ENCODE peak calls at places on chromosomes 7 and 10, in nine cellular contexts. I is H9, S is suprapubic skin, Q is GM13976, P is astrocyte of the spinal cord, U is B cell, E is upper lobe of right lung, X is fibroblast of lung, K is Panc1. W is an unnamed sample.
A peak's percentile ranks its signal among the peaks of the same experiment; 100 is the strongest.

GRCh38 chr10:80462277-80462985 is 8.3 kb downstream of the TSPAN14 start:
- DNase-seq in S (no peak), U (no peak), I (no peak), P (no peak), Q (no peak), X (peak; percentile 73), E (no peak), K (no peak), W (no peak)

GRCh38 chr7:158017226-158018060 is 570.2 kb downstream of the PTPRN2 start:
- DNase-seq in K (no peak), Q (no peak), S (peak; percentile 66), X (no peak), P (no peak), I (no peak), U (no peak), E (peak; percentile 50), W (no peak)

GRCh38 chr10:30431435-30431911 is 2.5 kb upstream of the MAP3K8 start:
- DNase-seq in I (no peak), U (no peak), X (peak; percentile 42), P (no peak), K (no peak), E (no peak), S (no peak), Q (no peak), W (no peak)

GRCh38 chr7:877312-878232 is 1.2 kb downstream of the GET4 start:
- DNase-seq in I (no peak), S (no peak), X (no peak), Q (no peak), E (peak; percentile 77), P (no peak), U (peak; percentile 35), K (no peak), W (peak; percentile 56)

GRCh38 chr7:139782932-139783331 is 5.1 kb upstream of the HIPK2 start:
- DNase-seq in I (no peak), U (no peak), E (no peak), S (no peak), K (no peak), P (no peak), X (no peak), Q (no peak), W (no peak)

GRCh38 chr10:50453940-50454339 is 169.8 kb downstream of the SGMS1 start:
- DNase-seq in Q (no peak), U (no peak), X (no peak), P (no peak), I (no peak), S (no peak), K (no peak), E (no peak), W (no peak)

GRCh38 chr7:20280475-20281351 is 50.0 kb upstream of the ITGB8 start:
- DNase-seq in X (peak; percentile 91), U (no peak), S (no peak), I (no peak), P (peak; percentile 88), E (no peak), K (no peak), Q (no peak), W (no peak)

GRCh38 chr10:36345770-36346169 is 703.7 kb upstream of the FZD8 start:
- DNase-seq in Q (no peak), P (peak; percentile 49), E (no peak), X (peak; percentile 8), K (no peak), S (no peak), U (no peak), I (no peak), W (no peak)

GRCh38 chr10:4429538-4429937 is 396.5 kb upstream of the AKR1E2 start:
- DNase-seq in K (no peak), Q (no peak), X (peak; percentile 21), P (no peak), I (no peak), E (no peak), U (no peak), S (no peak), W (no peak)

GRCh38 chr7:64884085-64884912 is 18.8 kb upstream of the ZNF273 start:
- DNase-seq in Q (peak; percentile 15), I (peak; percentile 2), X (no peak), U (no peak), E (no peak), S (peak; percentile 65), P (no peak), K (no peak), W (no peak)

GRCh38 chr7:961546-962400 is 7.3 kb upstream of the ADAP1 start:
- DNase-seq in E (peak; percentile 58), I (no peak), Q (no peak), K (no peak), X (no peak), S (no peak), U (no peak), P (no peak), W (peak; percentile 11)

GRCh38 chr10:102814456-102814871 is 22.7 kb downstream of the CYP17A1 start:
- DNase-seq in P (peak; percentile 74), U (no peak), K (no peak), S (no peak), I (no peak), X (peak; percentile 27), Q (no peak), E (no peak), W (peak; percentile 56)

GRCh38 chr7:151871189-151871735 is 5.7 kb downstream of the PRKAG2 start:
- DNase-seq in K (no peak), X (no peak), I (no peak), U (no peak), E (no peak), S (no peak), P (no peak), Q (no peak), W (no peak)

GRCh38 chr7:151954866-151955820 is 1.1 kb upstream of the GALNTL5 start:
- DNase-seq in I (no peak), S (peak; percentile 86), Q (no peak), U (no peak), P (no peak), X (peak; percentile 41), E (no peak), K (no peak), W (no peak)

GRCh38 chr10:26334932-26335573 is 103.1 kb upstream of the APBB1IP start:
- DNase-seq in Q (peak; percentile 64), X (peak; percentile 35), U (peak; percentile 80), K (peak; percentile 60), S (no peak), I (peak; percentile 76), E (no peak), P (peak; percentile 55), W (peak; percentile 55)

GRCh38 chr7:66206116-66206908 is 1.2 kb downstream of the TPST1 start:
- DNase-seq in K (no peak), X (peak; percentile 33), P (no peak), S (no peak), I (no peak), Q (no peak), E (peak; percentile 34), U (peak; percentile 13), W (no peak)

DNA sequence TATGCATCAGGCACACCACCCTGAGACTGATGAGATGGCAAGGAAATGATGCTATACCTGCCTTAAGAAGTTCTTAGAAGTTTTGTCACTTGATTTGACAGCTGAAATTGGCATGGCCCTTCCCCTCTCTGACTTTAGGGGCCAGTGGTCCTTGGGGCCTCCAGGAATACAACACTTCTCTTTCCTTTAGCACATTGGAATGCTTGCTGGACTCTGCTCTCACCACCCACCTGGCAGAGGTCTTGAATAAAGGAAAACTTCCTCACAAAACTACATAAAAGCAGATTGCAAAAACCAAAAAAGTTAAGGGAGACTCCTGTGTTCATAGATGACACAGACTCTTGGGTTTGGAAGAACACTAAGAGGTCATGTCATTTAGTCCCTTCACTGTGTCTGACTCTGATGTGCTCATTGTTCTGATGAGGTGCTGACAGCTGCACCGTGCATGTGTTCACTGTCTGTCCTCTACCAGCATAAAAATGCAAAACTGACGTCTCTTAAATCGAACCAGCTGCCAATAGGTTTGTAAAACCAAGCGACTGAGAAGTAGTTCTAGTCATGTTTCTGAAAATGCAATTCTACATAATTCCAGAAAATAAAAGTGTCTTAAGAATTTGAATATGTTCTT is 11.4 kb downstream of the BLNK start:
- DNase-seq in K (no peak), E (no peak), U (no peak), Q (no peak), S (no peak), P (no peak), I (no peak), X (no peak), W (no peak)
- TF ChIP-seq CTCF in K (no peak), E (no peak), U (no peak), Q (no peak), S (no peak), P (no peak), I (no peak), X (no peak), W (no peak)

DNA sequence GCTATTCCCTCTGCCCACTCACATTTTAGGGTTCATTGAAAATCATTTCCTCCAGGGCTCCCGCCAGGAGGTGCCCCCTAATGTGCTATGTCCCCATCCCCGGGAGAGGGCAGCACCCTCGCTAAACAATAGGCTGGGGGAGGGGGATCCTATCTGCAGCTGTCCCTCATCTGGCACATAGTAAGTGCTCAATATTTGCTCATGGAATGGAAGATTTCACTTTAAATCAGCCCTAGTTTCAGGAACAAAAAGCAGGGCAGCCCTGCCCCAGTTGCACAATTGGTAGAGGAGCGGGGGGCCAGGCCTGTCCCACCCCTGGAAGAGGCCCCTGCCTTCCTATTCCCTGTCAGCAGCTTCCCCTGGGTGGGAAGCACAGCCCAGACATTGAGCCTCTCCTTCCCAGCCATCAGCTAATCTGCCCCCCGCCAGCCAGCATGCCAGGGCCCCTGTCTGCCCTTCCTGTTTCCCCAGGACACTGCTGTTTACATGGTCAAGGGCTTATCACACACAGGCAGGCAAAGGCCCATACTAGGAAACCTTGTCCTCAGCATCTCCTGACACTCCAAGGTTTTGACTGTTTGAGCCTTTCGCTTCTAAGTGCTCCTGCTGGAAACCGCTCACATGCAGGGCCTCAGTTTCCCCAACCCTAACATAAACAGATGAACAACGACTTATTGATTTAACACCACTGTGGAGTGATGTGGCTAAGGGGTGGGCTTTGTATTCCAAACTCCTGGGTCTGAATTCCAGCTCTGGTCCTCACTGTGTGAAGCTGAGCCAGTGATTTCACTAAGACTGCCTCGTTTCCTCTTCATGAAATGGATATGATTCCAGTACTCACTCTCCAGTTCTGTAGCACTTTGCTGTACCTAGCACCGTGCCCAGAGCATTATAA is 130.7 kb upstream of the ZMIZ1 start:
- DNase-seq in Q (peak; percentile 50), P (no peak), X (no peak), U (no peak), S (no peak), K (no peak), E (peak; percentile 63), I (no peak), W (no peak)
- TF ChIP-seq CTCF in Q (no peak), P (no peak), X (no peak), U (no peak), S (no peak), K (no peak), E (peak; percentile 32), I (peak; percentile 26), W (no peak)

DNA sequence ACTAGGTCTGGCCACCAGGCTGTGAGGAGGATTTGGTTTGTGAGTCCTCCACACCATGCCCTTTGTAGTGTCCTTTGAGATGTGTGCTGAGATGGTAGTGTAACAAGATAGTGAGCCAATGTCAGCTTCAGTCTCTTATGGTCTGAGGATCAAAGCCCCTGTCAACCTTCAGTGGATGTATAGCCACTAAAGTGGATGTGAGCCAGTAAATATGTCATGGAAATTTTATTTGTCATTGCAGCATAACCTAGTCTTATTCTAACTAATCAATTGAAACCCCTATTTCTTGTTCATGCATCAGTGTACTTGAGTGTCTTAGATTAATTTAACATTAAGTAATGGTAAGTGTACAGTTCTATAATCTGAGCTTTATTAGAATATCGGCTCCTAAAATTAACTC is 51.0 kb upstream of the WAC start:
- DNase-seq in P (no peak), S (no peak), Q (no peak), U (no peak), I (no peak), K (no peak), X (no peak), E (no peak), W (no peak)
- TF ChIP-seq CTCF in P (no peak), S (no peak), Q (no peak), U (no peak), I (no peak), K (no peak), X (no peak), E (no peak), W (no peak)

GRCh38 chr7:50632561-50633413 is 67.6 kb upstream of the DDC start:
- DNase-seq in X (peak; percentile 63), S (no peak), I (peak; percentile 78), K (peak; percentile 30), U (peak; percentile 63), Q (peak; percentile 70), E (peak; percentile 66), P (peak; percentile 35), W (peak; percentile 55)
- TF ChIP-seq CTCF in X (peak; percentile 92), S (peak; percentile 36), I (peak; percentile 92), K (peak; percentile 96), U (peak; percentile 96), Q (peak; percentile 86), E (peak; percentile 82), P (peak; percentile 91), W (peak; percentile 90)